ENCODE peak calls at places on chromosomes 12 and 14, in seven cellular contexts. H, D, J, M, F, R and G are unnamed samples.

GRCh38 chr12:13864081-13864673 is 117.2 kb downstream of the GRIN2B start:
- DNase-seq in H (peak; percentile 79), D (peak; percentile 56), J (no peak), M (peak; percentile 90), F (peak; percentile 86), R (peak; percentile 20), G (peak; percentile 60)

GRCh38 chr14:94320243-94320642 is 2.9 kb downstream of the SERPINA6 start:
- DNase-seq in H (no peak), D (no peak), J (no peak), M (no peak), F (peak; percentile 58), R (no peak), G (no peak)

GRCh38 chr12:46473634-46474201 is 101.1 kb upstream of the SLC38A2 start:
- DNase-seq in H (peak; percentile 12), D (peak; percentile 88), J (peak; percentile 50), M (no peak), F (peak; percentile 79), R (peak; percentile 87), G (peak; percentile 96)

GRCh38 chr12:47818007-47818376 is 1.7 kb downstream of the HDAC7 start:
- DNase-seq in H (no peak), D (no peak), J (no peak), M (no peak), F (no peak), R (no peak), G (no peak)

GRCh38 chr14:30264161-30264560 is 294.8 kb upstream of the G2E3 start:
- DNase-seq in H (no peak), D (no peak), J (no peak), M (no peak), F (no peak), R (no peak), G (no peak)

GRCh38 chr14:76776306-76777251 is 15.3 kb downstream of the VASH1 start:
- DNase-seq in H (no peak), D (no peak), J (no peak), M (peak; percentile 60), F (peak; percentile 41), R (no peak), G (no peak)

GRCh38 chr14:39219075-39219499 is 14.6 kb upstream of the MIA2 start:
- DNase-seq in H (no peak), D (no peak), J (no peak), M (no peak), F (no peak), R (no peak), G (peak; percentile 88)

GRCh38 chr12:42039146-42039545 is 105.5 kb downstream of the GXYLT1 start:
- DNase-seq in H (no peak), D (peak; percentile 14), J (no peak), M (no peak), F (no peak), R (no peak), G (no peak)

GRCh38 chr12:3641428-3641883 is 111.5 kb downstream of the CRACR2A start:
- DNase-seq in H (no peak), D (peak; percentile 60), J (no peak), M (no peak), F (no peak), R (no peak), G (peak; percentile 85)

GRCh38 chr12:6582196-6582595 is 14.1 kb upstream of the NOP2 start:
- DNase-seq in H (no peak), D (no peak), J (no peak), M (no peak), F (no peak), R (no peak), G (peak; percentile 9)

GRCh38 chr14:99951085-99951484 is 114.1 kb upstream of the EVL start:
- DNase-seq in H (no peak), D (no peak), J (no peak), M (no peak), F (no peak), R (no peak), G (no peak)

GRCh38 chr12:116196226-116196625 is 81.3 kb downstream of the MED13L start:
- DNase-seq in H (no peak), D (no peak), J (no peak), M (no peak), F (no peak), R (no peak), G (no peak)

GRCh38 chr14:74400328-74400727 is 25.7 kb downstream of the SYNDIG1L start:
- DNase-seq in H (no peak), D (no peak), J (no peak), M (peak; percentile 75), F (no peak), R (no peak), G (no peak)

GRCh38 chr14:53929871-53930685 is 26.5 kb downstream of the BMP4 start:
- DNase-seq in H (no peak), D (no peak), J (peak; percentile 25), M (no peak), F (peak; percentile 53), R (no peak), G (no peak)

GRCh38 chr12:85036241-85036707 is at the start of the genes LRRIQ1 and TSPAN19:
- DNase-seq in H (peak; percentile 87), D (peak; percentile 91), J (peak; percentile 33), M (peak; percentile 77), F (peak; percentile 55), R (peak; percentile 47), G (peak; percentile 72)

GRCh38 chr14:102485693-102486512 is 23.7 kb downstream of the ANKRD9 start:
- DNase-seq in H (no peak), D (no peak), J (no peak), M (no peak), F (no peak), R (no peak), G (no peak)

GRCh38 chr14:68792022-68792829 is 641 bp downstream of the ZFP36L1 start:
- DNase-seq in H (peak; percentile 69), D (no peak), J (peak; percentile 30), M (peak; percentile 87), F (peak; percentile 59), R (no peak), G (no peak)